ENCODE peak calls at places on chromosomes 5 and 9, in nine cellular contexts. V is HCT116; N is psoas muscle; O is lower lobe of right lung; Z is lung; B is colonic mucosa; J is esophagus squamous epithelium; S is A673; C is CD4-positive, alpha-beta T cell. P is an unnamed sample.

GRCh38 chr9:34957492-34958410 is at the start of gene PHF24:
- DNase-seq in O (no peak), V (no peak), B (no peak), N (no peak), S (peak; percentile 43), C (peak; percentile 34), J (no peak), Z (no peak), P (peak; percentile 18)

GRCh38 chr9:122206118-122207046 is 22.4 kb downstream of the LHX6 start:
- DNase-seq in Z (no peak), J (no peak), O (no peak), C (no peak), B (no peak), S (no peak), V (no peak), N (no peak), P (no peak)

GRCh38 chr9:120921751-120922181 is 4.8 kb downstream of the TRAF1 start:
- DNase-seq in V (no peak), N (no peak), S (no peak), Z (no peak), C (no peak), O (no peak), B (no peak), J (no peak), P (no peak)

GRCh38 chr9:137878957-137879555 is 1.5 kb downstream of the CACNA1B start:
- DNase-seq in O (peak; percentile 30), B (no peak), S (no peak), Z (no peak), N (no peak), J (no peak), C (no peak), V (no peak), P (no peak)

GRCh38 chr9:129751841-129752801 is 721 bp downstream of the PTGES start:
- DNase-seq in Z (peak; percentile 40), J (no peak), C (no peak), S (no peak), B (peak; percentile 65), N (no peak), O (peak; percentile 63), V (no peak), P (no peak)

GRCh38 chr9:125659954-125660353 is 47.1 kb downstream of the MAPKAP1 start:
- DNase-seq in S (no peak), J (no peak), Z (no peak), B (no peak), N (no peak), V (no peak), C (no peak), O (no peak), P (no peak)

GRCh38 chr9:100160021-100160420 is 61.0 kb downstream of the INVS start:
- DNase-seq in B (no peak), V (no peak), C (no peak), J (no peak), S (no peak), Z (no peak), O (no peak), N (no peak), P (no peak)

GRCh38 chr9:8857330-8858249 is 1058.0 kb upstream of the DMAC1 start:
- DNase-seq in C (no peak), S (peak; percentile 24), B (peak; percentile 86), O (peak; percentile 61), N (peak; percentile 63), Z (peak; percentile 31), V (no peak), J (no peak), P (no peak)

DNA sequence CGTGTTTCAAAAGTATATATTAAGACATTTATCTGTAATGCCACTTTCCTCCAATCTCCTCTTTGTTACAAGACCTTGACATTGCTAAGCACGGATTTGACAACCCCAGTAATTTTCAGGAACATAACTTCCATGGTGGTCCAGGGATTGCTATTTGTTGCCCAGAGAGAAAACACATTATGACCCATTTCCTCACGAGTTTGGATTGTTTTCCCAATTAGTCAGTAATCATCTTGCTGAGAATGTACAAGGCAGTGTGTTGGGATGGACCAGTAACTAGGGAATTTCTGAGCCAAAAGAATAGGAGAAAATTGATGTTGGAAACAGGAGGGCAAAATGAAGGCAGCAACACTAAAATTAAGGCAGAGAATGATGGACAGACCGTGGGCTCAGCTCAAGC is 574.1 kb downstream of the EBF1 start:
- DNase-seq in C (no peak), N (no peak), V (no peak), O (no peak), J (no peak), S (no peak), Z (no peak), B (no peak), P (no peak)
- H3K9me3 ChIP-seq in C (no peaks in the 10 kb centered on the region), N (no peaks in the 10 kb centered on the region), V (no peaks in the 10 kb centered on the region), O (no peaks in the 10 kb centered on the region), J (no peaks in the 10 kb centered on the region), S (no peaks in the 10 kb centered on the region), Z (no peaks in the 10 kb centered on the region), B (no peaks in the 10 kb centered on the region), P (no peaks in the 10 kb centered on the region)

DNA sequence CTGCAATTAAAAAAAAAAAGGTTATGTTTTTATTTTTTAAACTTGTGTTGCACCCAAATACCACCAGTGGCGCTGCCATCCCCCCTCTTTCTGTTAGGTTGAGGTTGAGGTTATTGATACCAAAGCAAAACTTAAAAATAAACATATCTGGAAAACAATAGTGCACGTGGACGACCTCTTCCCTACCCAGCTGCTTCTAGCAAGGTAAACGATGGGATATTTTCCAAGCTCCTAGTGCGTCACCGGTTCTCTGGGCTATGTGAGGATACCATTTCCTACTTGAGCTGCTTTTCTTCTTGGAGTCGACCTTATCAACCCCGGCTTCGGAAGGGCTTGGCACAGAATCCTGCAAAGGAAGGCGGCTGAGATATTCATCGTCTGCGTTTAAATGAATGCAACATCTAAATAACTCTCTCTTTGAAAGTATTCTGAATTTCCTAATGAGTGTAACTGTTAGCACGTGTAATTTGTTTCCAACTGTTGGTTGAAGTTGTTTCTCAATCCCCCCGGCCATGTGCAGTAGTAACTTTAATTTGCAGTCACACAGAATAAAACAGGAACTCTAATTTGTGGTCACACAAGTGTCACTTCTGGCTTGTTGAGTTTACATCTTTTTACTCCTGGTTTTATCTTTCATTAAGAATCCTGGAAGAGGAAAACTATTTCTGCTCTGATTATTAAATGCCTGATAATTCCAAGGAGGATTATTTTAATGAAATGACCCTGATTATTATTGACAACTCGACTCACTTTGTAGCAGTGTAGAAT is 993 bp downstream of the SCAMP1 start:
- DNase-seq in J (no peak), O (no peak), B (peak; percentile 61), V (no peak), Z (peak; percentile 49), N (peak; percentile 18), S (peak; percentile 46), C (no peak), P (no peak)
- TF ChIP-seq CTCF in J (no peak), O (peak; percentile 17), B (peak; percentile 18), V (no peak), Z (no peak), N (peak; percentile 7), S (no peak), C (no peak), P (peak; percentile 68)

GRCh38 chr5:141441571-141442170 is 11.4 kb downstream of the PCDHGA12 start:
- DNase-seq in V (no peak), B (no peak), N (no peak), S (no peak), O (no peak), Z (no peak), J (no peak), C (no peak), P (no peak)
- H3K9me3 ChIP-seq in V (no peaks in the 10 kb centered on the region), B (no peaks in the 10 kb centered on the region), N (no peaks in the 10 kb centered on the region), S (peaks cover 8% of the 10 kb centered on the region), O (peaks cover 31% of the 10 kb centered on the region), Z (peaks cover 9% of the 10 kb centered on the region), J (peaks cover 72% of the 10 kb centered on the region), C (no peaks in the 10 kb centered on the region), P (no peaks in the 10 kb centered on the region)

GRCh38 chr5:169474226-169474625 is 109.3 kb upstream of the SPDL1 start:
- DNase-seq in V (no peak), Z (no peak), B (no peak), O (no peak), S (no peak), N (no peak), J (no peak), C (no peak), P (no peak)
- TF ChIP-seq CTCF in V (peak; percentile 12), Z (no peak), B (no peak), O (no peak), S (no peak), N (no peak), J (no peak), C (no peak), P (no peak)

GRCh38 chr5:141434006-141434405 is 3.7 kb downstream of the PCDHGA12 start:
- DNase-seq in O (no peak), Z (no peak), C (no peak), B (no peak), V (no peak), J (no peak), S (no peak), N (no peak), P (no peak)

GRCh38 chr5:141427783-141428426 is 2.4 kb upstream of the PCDHGA12 start:
- DNase-seq in J (no peak), S (no peak), B (no peak), N (no peak), O (no peak), Z (no peak), C (no peak), V (no peak), P (no peak)

GRCh38 chr5:141431286-141431685 is 979 bp downstream of the PCDHGA12 start:
- DNase-seq in Z (no peak), B (no peak), N (no peak), C (no peak), J (no peak), O (no peak), S (no peak), V (no peak), P (no peak)

DNA sequence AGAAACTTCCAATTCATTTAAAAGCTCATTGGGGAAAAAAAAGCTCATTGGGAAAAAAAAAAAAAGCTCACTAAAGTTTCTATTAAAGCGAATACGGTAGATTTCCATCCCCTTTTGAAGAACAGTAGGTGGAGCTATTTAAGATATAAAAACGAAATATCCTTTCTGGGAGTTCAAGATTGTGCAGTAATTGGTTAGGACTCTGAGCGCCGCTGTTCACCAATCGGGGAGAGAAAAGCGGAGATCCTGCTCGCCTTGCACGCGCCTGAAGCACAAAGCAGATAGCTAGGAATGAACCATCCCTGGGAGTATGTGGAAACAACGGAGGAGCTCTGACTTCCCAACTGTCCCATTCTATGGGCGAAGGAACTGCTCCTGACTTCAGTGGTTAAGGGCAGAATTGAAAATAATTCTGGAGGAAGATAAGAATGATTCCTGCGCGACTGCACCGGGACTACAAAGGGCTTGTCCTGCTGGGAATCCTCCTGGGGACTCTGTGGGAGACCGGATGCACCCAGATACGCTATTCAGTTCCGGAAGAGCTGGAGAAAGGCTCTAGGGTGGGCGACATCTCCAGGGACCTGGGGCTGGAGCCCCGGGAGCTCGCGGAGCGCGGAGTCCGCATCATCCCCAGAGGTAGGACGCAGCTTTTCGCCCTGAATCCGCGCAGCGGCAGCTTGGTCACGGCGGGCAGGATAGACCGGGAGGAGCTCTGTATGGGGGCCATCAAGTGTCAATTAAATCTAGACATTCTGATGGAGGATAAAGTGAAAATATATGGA is at the start of gene PCDHGA12:
- DNase-seq in C (no peak), Z (no peak), V (no peak), O (no peak), S (peak; percentile 7), N (peak; percentile 69), J (no peak), B (no peak), P (no peak)
- H3K9me3 ChIP-seq in C (peaks cover 41% of the 10 kb centered on the region), Z (no peaks in the 10 kb centered on the region), V (no peaks in the 10 kb centered on the region), O (peaks cover 85% of the 10 kb centered on the region), S (peaks cover 70% of the 10 kb centered on the region), N (peaks cover 10% of the 10 kb centered on the region), J (peaks cover 100% of the 10 kb centered on the region), B (peaks cover 7% of the 10 kb centered on the region), P (peaks cover 16% of the 10 kb centered on the region)

P was measured in CD8-positive, alpha-beta T cell.